ENCODE peak calls at places on chromosome 4, in seven cellular contexts. U is body of pancreas; P is esophagus squamous epithelium; O is cardiac muscle cell; I is T-helper 22 cell; M is activated naive CD8-positive, alpha-beta T cell treated with anti-CD3 and anti-CD28 coated beads, Interleukin-2, amount 50 U/mL, for 24 hours; V is osteocyte. T is an unnamed sample.

GRCh38 chr4:3766791-3767561 is 791 bp downstream of the ADRA2C start:
- DNase-seq in I (no peak), V (no peak), P (no peak), O (peak; percentile 29), U (no peak), M (no peak), T (no peak)

GRCh38 chr4:141102367-141102766 is 30.9 kb downstream of the RNF150 start:
- DNase-seq in U (no peak), P (no peak), V (no peak), O (no peak), I (no peak), M (no peak), T (no peak)

GRCh38 chr4:38330321-38330720 is 333.7 kb upstream of the KLF3 start:
- DNase-seq in I (no peak), O (peak; percentile 55), V (no peak), P (no peak), U (no peak), M (no peak), T (no peak)

GRCh38 chr4:23857353-23857752 is 32.5 kb downstream of the PPARGC1A start:
- DNase-seq in M (no peak), P (no peak), O (no peak), V (no peak), U (no peak), I (no peak), T (no peak)

GRCh38 chr4:54837576-54838140 is 179.9 kb downstream of the KIT start:
- DNase-seq in P (no peak), M (no peak), I (no peak), V (no peak), U (no peak), O (no peak), T (no peak)

GRCh38 chr4:7436256-7436655 is 1.5 kb upstream of the PSAPL1 start:
- DNase-seq in M (no peak), U (no peak), P (no peak), V (no peak), I (no peak), O (no peak), T (no peak)

GRCh38 chr4:148052448-148052847 is 320.6 kb downstream of the ARHGAP10 start:
- DNase-seq in V (no peak), P (no peak), O (no peak), M (no peak), U (no peak), I (no peak), T (no peak)

GRCh38 chr4:68368566-68369473 is 18.9 kb upstream of the YTHDC1 start:
- DNase-seq in O (no peak), V (no peak), I (no peak), P (no peak), U (no peak), M (no peak), T (no peak)

GRCh38 chr4:123783091-123783765 is 386.6 kb downstream of the SPRY1 start:
- DNase-seq in M (no peak), V (no peak), U (no peak), O (no peak), I (no peak), P (no peak), T (no peak)

GRCh38 chr4:26175016-26175786 is 145.6 kb upstream of the RBPJ start:
- DNase-seq in P (no peak), O (no peak), M (peak; percentile 35), U (no peak), I (peak; percentile 31), V (no peak), T (no peak)

GRCh38 chr4:89006307-89006706 is 50.7 kb downstream of the FAM13A start:
- DNase-seq in I (no peak), O (no peak), V (no peak), P (no peak), U (no peak), M (no peak), T (no peak)

GRCh38 chr4:31391976-31392375 is 671.8 kb downstream of the PCDH7 start:
- DNase-seq in O (no peak), M (no peak), U (no peak), P (no peak), I (no peak), V (no peak), T (no peak)

GRCh38 chr4:105170703-105171102 is 24.0 kb downstream of the TET2 start:
- DNase-seq in M (no peak), U (no peak), I (no peak), V (no peak), P (no peak), O (no peak), T (no peak)

GRCh38 chr4:182338059-182338458 is 94.9 kb downstream of the TENM3 start:
- DNase-seq in P (no peak), V (no peak), I (no peak), M (no peak), O (no peak), U (no peak), T (no peak)

GRCh38 chr4:61922766-61923165 is 722.6 kb downstream of the ADGRL3 start:
- DNase-seq in O (no peak), V (no peak), I (no peak), U (no peak), M (no peak), P (no peak), T (no peak)

GRCh38 chr4:10623241-10623640 is 61.3 kb downstream of the CLNK start:
- DNase-seq in M (no peak), P (no peak), U (no peak), I (no peak), V (no peak), O (no peak), T (no peak)

GRCh38 chr4:187996502-187997177 is 1.1 kb downstream of the ZFP42 start:
- DNase-seq in I (no peak), M (no peak), U (no peak), O (no peak), V (no peak), P (no peak), T (no peak)

GRCh38 chr4:5821665-5822358 is 71.1 kb downstream of the CRMP1 start:
- DNase-seq in P (no peak), U (no peak), O (peak; percentile 28), I (no peak), V (no peak), M (peak; percentile 18), T (no peak)

GRCh38 chr4:75549019-75549418 is 6.8 kb upstream of the ODAPH start:
- DNase-seq in O (no peak), I (no peak), V (no peak), P (no peak), M (no peak), U (no peak), T (no peak)

GRCh38 chr4:142565771-142566170 is 280.3 kb downstream of the INPP4B start:
- DNase-seq in M (no peak), I (no peak), O (no peak), P (no peak), V (no peak), U (no peak), T (no peak)

GRCh38 chr4:180426938-180427337 is 1816.3 kb upstream of the TENM3 start:
- DNase-seq in I (no peak), U (no peak), P (no peak), V (no peak), O (no peak), M (no peak), T (no peak)

GRCh38 chr4:8687083-8687482 is 94.5 kb downstream of the CPZ start:
- DNase-seq in V (no peak), M (no peak), O (no peak), P (no peak), I (no peak), U (no peak), T (no peak)

GRCh38 chr4:115361781-115362180 is 248.4 kb upstream of the NDST4 start:
- DNase-seq in P (no peak), U (no peak), V (no peak), M (no peak), I (no peak), O (no peak), T (no peak)

GRCh38 chr4:176769519-176769918 is 23.2 kb downstream of the VEGFC start:
- DNase-seq in P (no peak), V (no peak), M (no peak), O (no peak), I (no peak), U (no peak), T (no peak)

GRCh38 chr4:166991162-166991561 is 243.1 kb downstream of the SPOCK3 start:
- DNase-seq in V (no peak), U (no peak), O (no peak), P (no peak), M (no peak), I (no peak), T (no peak)

GRCh38 chr4:143336828-143337599 is at the start of gene GAB1:
- DNase-seq in O (peak; percentile 86), I (no peak), V (peak; percentile 89), U (peak; percentile 82), P (no peak), M (peak; percentile 59), T (peak; percentile 86)

GRCh38 chr4:22504931-22505330 is 10.9 kb downstream of the ADGRA3 start:
- DNase-seq in U (no peak), V (no peak), P (no peak), M (no peak), O (no peak), I (no peak), T (no peak)

GRCh38 chr4:174764105-174764729 is 64.8 kb downstream of the GLRA3 start:
- DNase-seq in U (no peak), M (no peak), O (peak; percentile 69), I (no peak), V (no peak), P (no peak), T (no peak)

GRCh38 chr4:108168672-108169562 is at the start of gene LEF1:
- DNase-seq in I (no peak), P (no peak), U (peak; percentile 30), O (peak; percentile 90), M (peak; percentile 73), V (no peak), T (peak; percentile 33)

T was measured in transverse colon.